ENCODE peak calls at places on chromosomes 7 and 10, in four cellular contexts. C is HCT116, M is endothelial cell of umbilical vein, Z is neuronal stem cell. J is an unnamed sample. For H3K4me1, the result is how much of the 10 kb centered on the place peaks cover.

GRCh38 chr10:116819999-116820677 is 29.2 kb upstream of the ENO4 start:
- DNase-seq in C (no peak), M (no peak), Z (no peak), J (no peak)

GRCh38 chr10:86715156-86715795 is 41.1 kb upstream of the BMPR1A start:
- DNase-seq in C (no peak), M (no peak), Z (no peak), J (no peak)

GRCh38 chr10:91768123-91768522 is 30.1 kb upstream of the TNKS2 start:
- DNase-seq in C (no peak), M (no peak), Z (no peak), J (no peak)

GRCh38 chr10:13658864-13659685 is 72.3 kb downstream of the PRPF18 start:
- DNase-seq in C (no peak), M (peak), Z (no peak), J (peak)

GRCh38 chr10:124064676-124065075 is 28.7 kb downstream of the CHST15 start:
- DNase-seq in C (no peak), M (no peak), Z (no peak), J (no peak)

GRCh38 chr10:133388265-133388972 is 5.5 kb upstream of the MTG1 start:
- DNase-seq in C (no peak), M (no peak), Z (no peak), J (no peak)

GRCh38 chr7:19248681-19249080 is 103.5 kb upstream of the FERD3L start:
- DNase-seq in C (no peak), M (no peak), Z (no peak), J (no peak)

GRCh38 chr10:35236739-35237138 is 99.6 kb upstream of the CCNY start:
- DNase-seq in C (no peak), M (peak), Z (no peak), J (no peak)

GRCh38 chr10:60280475-60280874 is 109.2 kb downstream of the ANK3 start:
- DNase-seq in C (no peak), M (no peak), Z (no peak), J (no peak)

GRCh38 chr7:69531050-69531449 is 67.2 kb upstream of the AUTS2 start:
- DNase-seq in C (no peak), M (no peak), Z (no peak), J (no peak)

GRCh38 chr10:123496996-123497660 is 169.0 kb upstream of the GPR26 start:
- DNase-seq in C (no peak), M (no peak), Z (no peak), J (no peak)

GRCh38 chr7:148828965-148829364 is 55.1 kb downstream of the EZH2 start:
- DNase-seq in C (no peak), M (no peak), Z (no peak), J (no peak)

GRCh38 chr7:34130558-34131285 is 225.4 kb downstream of the BMPER start:
- DNase-seq in C (no peak), M (no peak), Z (no peak), J (no peak)

GRCh38 chr10:24872049-24872789 is 80.2 kb downstream of the PRTFDC1 start:
- DNase-seq in C (no peak), M (no peak), Z (no peak), J (no peak)
- H3K27ac ChIP-seq in C (no peak), M (no peak), Z (peak), J (no peak)

DNA sequence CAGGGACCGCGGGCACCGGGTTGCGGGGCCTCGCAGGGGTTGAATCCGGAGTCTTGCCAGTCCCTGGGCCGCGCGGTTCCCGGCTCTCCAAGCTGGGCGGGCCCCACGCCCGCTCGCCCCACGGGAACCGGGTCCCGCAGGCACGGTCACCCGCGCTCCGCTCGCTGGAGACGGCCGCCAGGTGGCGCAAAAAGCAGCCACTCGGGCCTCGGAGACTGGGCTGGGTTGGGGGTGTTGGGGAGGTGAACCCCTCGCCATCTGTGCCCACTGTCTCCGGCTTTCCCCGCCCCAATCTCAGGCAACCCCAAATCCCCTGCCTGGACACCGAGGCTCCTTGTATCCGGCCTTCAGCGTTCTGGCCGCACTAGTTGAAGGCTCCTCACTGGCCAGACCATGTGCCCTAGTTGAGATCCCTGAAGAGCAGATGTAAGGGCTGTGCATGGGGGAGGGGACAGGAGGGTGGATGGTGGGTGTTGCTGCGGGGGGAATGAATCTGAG is 1.5 kb upstream of the ACHE start:
- DNase-seq in C (no peak), M (no peak), Z (no peak), J (peak)
- H3K9ac ChIP-seq in C (no peak), M (no peak), Z (peak), J (peak)

GRCh38 chr10:72152286-72152685 is 63.5 kb upstream of the ANAPC16 start:
- DNase-seq in C (no peak), M (no peak), Z (no peak), J (no peak)

GRCh38 chr10:72158174-72158573 is 57.6 kb upstream of the ANAPC16 start:
- DNase-seq in C (no peak), M (no peak), Z (no peak), J (no peak)

DNA sequence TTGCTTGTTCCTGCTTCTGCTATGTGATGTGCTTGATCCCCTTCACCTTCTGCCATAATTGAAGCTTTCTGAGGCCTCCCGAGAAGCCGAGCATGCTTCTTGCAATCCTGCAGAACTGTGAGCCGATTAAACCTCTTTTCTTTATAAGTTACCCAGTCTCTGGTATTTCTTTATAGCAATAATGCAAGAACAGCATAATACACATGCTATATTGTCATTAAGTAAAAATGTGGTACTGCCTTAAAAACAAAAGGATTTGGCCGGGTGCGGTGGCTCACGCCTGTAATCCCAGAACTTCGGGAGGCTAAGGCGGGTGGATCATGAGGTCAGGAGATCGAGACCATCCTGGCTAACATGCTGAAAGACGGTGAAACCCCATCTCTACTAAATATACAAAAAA is 59.6 kb upstream of the ANAPC16 start:
- DNase-seq in C (no peak), M (no peak), Z (no peak), J (no peak)
- H3K4me1 ChIP-seq in C (under half), M (under half), Z (under half), J (under half)

GRCh38 chr10:22344781-22345300 is 455 bp upstream of the SPAG6 start:
- DNase-seq in C (no peak), M (no peak), Z (peak), J (no peak)
- H3K27ac ChIP-seq in C (no peak), M (no peak), Z (no peak), J (no peak)

GRCh38 chr7:100837099-100837836 is 9.9 kb upstream of the EPHB4 start:
- DNase-seq in C (peak), M (peak), Z (peak), J (peak)
- H3K9ac ChIP-seq in C (peak), M (peak), Z (peak), J (peak)

GRCh38 chr10:93464826-93465388 is 17.2 kb downstream of the MYOF start:
- DNase-seq in C (no peak), M (peak), Z (no peak), J (no peak)
- H3K4me1 ChIP-seq in C (half or more), M (half or more), Z (under half), J (under half)

DNA sequence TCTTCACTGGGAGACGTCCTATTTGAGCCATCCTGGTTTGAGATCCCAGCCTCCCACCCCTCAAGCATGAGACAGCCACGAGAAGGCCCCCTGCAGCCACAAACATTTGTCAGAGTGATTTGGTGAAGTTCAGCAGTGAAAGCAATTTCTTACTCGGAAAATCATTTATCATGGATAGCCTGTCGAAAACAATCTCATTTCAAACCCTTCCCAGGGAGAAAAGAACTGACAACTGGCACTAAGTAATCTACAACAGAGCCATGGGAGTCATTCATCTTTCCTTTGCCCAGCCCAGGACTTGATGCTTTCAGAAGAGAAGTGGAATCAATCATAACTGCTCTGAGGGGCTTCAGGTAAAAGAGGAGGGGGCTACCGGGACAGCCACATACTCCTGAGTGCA is 411.2 kb downstream of the KCNMA1 start:
- DNase-seq in C (no peak), M (no peak), Z (no peak), J (no peak)
- H3K27ac ChIP-seq in C (no peak), M (no peak), Z (no peak), J (no peak)